ENCODE peak calls at places on chromosomes 16 and 17, in ten cellular contexts. L is neural crest cell, W is kidney, E is BJ, A is Peyer's patch, Y is upper lobe of right lung, R is heart right ventricle, P is progenitor cell of endocrine pancreas, V is tibial artery, S is nephron progenitor cell. X is an unnamed sample.

GRCh38 chr16:58385218-58385773 is 7.0 kb upstream of the GINS3 start:
- DNase-seq in Y (no peak), S (no peak), P (no peak), V (no peak), L (no peak), W (no peak), A (no peak), E (no peak), R (no peak), X (no peak)

GRCh38 chr16:23908790-23909189 is 73.0 kb downstream of the PRKCB start:
- DNase-seq in R (no peak), V (no peak), W (no peak), E (no peak), L (no peak), P (no peak), S (no peak), A (no peak), Y (no peak), X (no peak)

GRCh38 chr17:74453665-74454196 is 12.7 kb upstream of the CD300A start:
- DNase-seq in A (peak; percentile 96), W (no peak), E (no peak), Y (no peak), P (peak; percentile 85), L (no peak), S (no peak), V (peak; percentile 97), R (no peak), X (no peak)

GRCh38 chr16:19283637-19284036 is 1.9 kb upstream of the CLEC19A start:
- DNase-seq in V (no peak), A (no peak), E (no peak), W (no peak), R (no peak), S (no peak), L (no peak), Y (no peak), P (no peak), X (no peak)

GRCh38 chr16:47779201-47780016 is 318.3 kb downstream of the PHKB start:
- DNase-seq in W (peak; percentile 51), S (no peak), A (no peak), V (no peak), L (no peak), E (no peak), R (no peak), Y (no peak), P (no peak), X (no peak)

GRCh38 chr17:59331129-59331928 is at the start of gene YPEL2:
- DNase-seq in R (peak; percentile 98), V (peak; percentile 98), P (peak; percentile 96), Y (peak; percentile 98), L (peak; percentile 92), S (peak; percentile 99), E (peak; percentile 40), W (peak; percentile 99), A (peak; percentile 97), X (peak; percentile 74)

GRCh38 chr17:16001498-16001897 is 1.9 kb downstream of the TTC19 start:
- DNase-seq in P (no peak), Y (no peak), L (no peak), S (no peak), A (no peak), R (no peak), E (no peak), V (no peak), W (no peak), X (no peak)

GRCh38 chr17:73998246-73999220 is 204.9 kb upstream of the RPL38 start:
- DNase-seq in L (peak; percentile 54), R (peak; percentile 33), V (no peak), W (no peak), E (no peak), S (peak; percentile 76), Y (peak; percentile 79), A (peak; percentile 77), P (peak; percentile 68), X (no peak)

GRCh38 chr17:79818026-79818758 is 21.0 kb downstream of the CBX4 start:
- DNase-seq in R (no peak), A (no peak), W (no peak), P (no peak), L (no peak), Y (no peak), E (no peak), S (no peak), V (no peak), X (no peak)

GRCh38 chr17:67238976-67239375 is 6.0 kb downstream of the HELZ start:
- DNase-seq in R (no peak), P (no peak), Y (no peak), S (no peak), W (no peak), A (no peak), L (no peak), E (no peak), V (no peak), X (no peak)

GRCh38 chr16:17367034-17367433 is 103.7 kb downstream of the XYLT1 start:
- DNase-seq in W (no peak), S (no peak), A (no peak), V (no peak), L (no peak), Y (no peak), P (no peak), E (no peak), R (no peak), X (no peak)

GRCh38 chr16:50685456-50686058 is 4.4 kb upstream of the SNX20 start:
- DNase-seq in Y (no peak), S (no peak), P (no peak), W (no peak), R (no peak), A (no peak), E (no peak), L (no peak), V (peak; percentile 51), X (no peak)

GRCh38 chr16:12462690-12463646 is 340.7 kb downstream of the CPPED1 start:
- DNase-seq in R (no peak), E (no peak), V (no peak), L (no peak), S (no peak), P (no peak), W (no peak), Y (no peak), A (no peak), X (no peak)

GRCh38 chr16:75238132-75238852 is 13.1 kb downstream of the BCAR1 start:
- DNase-seq in E (no peak), W (peak; percentile 91), Y (peak; percentile 79), A (no peak), S (no peak), P (no peak), V (peak; percentile 96), L (peak; percentile 51), R (peak; percentile 79), X (no peak)

GRCh38 chr17:77943971-77944370 is 14.5 kb upstream of the TNRC6C start:
- DNase-seq in A (no peak), R (no peak), L (no peak), Y (no peak), V (no peak), E (no peak), W (no peak), P (no peak), S (no peak), X (no peak)

GRCh38 chr17:29066053-29066452 is 23.1 kb downstream of the PIPOX start:
- DNase-seq in W (no peak), R (no peak), S (no peak), P (no peak), Y (no peak), E (no peak), L (no peak), V (no peak), A (no peak), X (no peak)

GRCh38 chr16:6335072-6335471 is 997.6 kb upstream of the RBFOX1 start:
- DNase-seq in Y (no peak), W (no peak), L (peak; percentile 40), V (no peak), E (no peak), R (no peak), P (no peak), S (peak; percentile 53), A (no peak), X (no peak)
- TF ChIP-seq CTCF in Y (peak; percentile 37), W (peak; percentile 14), L (peak; percentile 66), V (no peak), E (peak; percentile 32), R (no peak), P (peak; percentile 62), S (peak; percentile 73), A (no peak), X (no peak)

GRCh38 chr17:13306310-13306962 is 288.6 kb upstream of the ELAC2 start:
- DNase-seq in A (no peak), S (peak; percentile 41), L (peak; percentile 41), E (peak; percentile 26), P (no peak), W (no peak), V (no peak), Y (no peak), R (no peak), X (no peak)
- TF ChIP-seq CTCF in A (no peak), S (peak; percentile 68), L (peak; percentile 60), E (peak; percentile 61), P (peak; percentile 50), W (no peak), V (no peak), Y (peak; percentile 51), R (no peak), X (no peak)

GRCh38 chr17:46212634-46213435 is 19.6 kb upstream of the KANSL1 start:
- DNase-seq in Y (no peak), V (peak; percentile 70), P (no peak), A (no peak), E (no peak), S (peak; percentile 47), W (no peak), L (peak; percentile 55), R (no peak), X (no peak)
- TF ChIP-seq CTCF in Y (peak; percentile 76), V (peak; percentile 71), P (peak; percentile 82), A (peak; percentile 67), E (peak; percentile 91), S (peak; percentile 81), W (peak; percentile 94), L (peak; percentile 90), R (peak; percentile 66), X (peak; percentile 28)

DNA sequence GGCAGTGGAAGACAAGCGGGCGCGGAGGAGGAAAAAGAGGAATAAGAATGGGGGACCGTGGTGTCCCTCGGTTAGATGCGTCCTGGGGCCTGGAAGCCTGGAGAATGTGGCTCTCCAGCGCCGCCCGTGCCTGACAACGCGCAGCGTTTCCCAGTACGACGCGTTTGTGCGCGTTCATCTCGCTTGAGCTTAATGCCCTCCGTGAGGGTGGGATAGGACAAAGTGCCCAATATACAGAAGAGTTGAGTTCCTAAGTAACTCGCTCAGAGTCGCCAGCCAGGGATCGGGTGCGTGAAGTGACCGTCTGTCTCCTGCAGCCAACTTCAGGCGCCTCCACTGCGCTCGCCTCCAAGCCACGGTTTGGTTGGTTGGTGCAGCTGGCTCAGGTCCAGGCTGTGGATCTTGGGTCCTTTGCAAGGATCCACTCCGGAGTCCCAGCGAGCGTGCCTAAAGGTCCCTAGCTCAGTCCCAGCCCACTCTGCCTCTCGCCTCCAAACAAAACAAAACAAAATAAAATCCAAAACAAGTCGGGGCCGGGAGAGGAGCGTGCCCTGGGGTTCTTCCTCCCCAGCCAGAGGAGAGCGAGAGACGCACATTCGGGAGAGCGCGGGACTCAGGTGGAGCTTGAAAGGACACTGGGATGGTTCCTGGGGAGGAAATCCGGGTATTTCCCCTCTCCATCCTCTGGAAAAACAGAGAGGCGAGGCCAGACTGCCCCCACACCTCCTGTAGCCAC is 951 bp downstream of the GALR2 start:
- DNase-seq in R (no peak), V (no peak), E (no peak), S (peak; percentile 54), W (peak; percentile 57), L (peak; percentile 20), A (no peak), Y (peak; percentile 61), P (no peak), X (no peak)
- TF ChIP-seq CTCF in R (no peak), V (no peak), E (no peak), S (peak; percentile 19), W (no peak), L (no peak), A (no peak), Y (no peak), P (peak; percentile 41), X (no peak)

X was measured in omental fat pad.